ENCODE peak calls at places on chromosome 7, in nine cellular contexts. K, V, S, R, E, Z, D, U and H are unnamed samples.

GRCh38 chr7:83130191-83130590 is 32.5 kb downstream of the PCLO start:
- DNase-seq in V (no peak), D (no peak), R (no peak), Z (no peak), S (no peak), K (no peak), U (no peak), E (no peak), H (no peak)

GRCh38 chr7:70679666-70680065 is 452.3 kb upstream of the GALNT17 start:
- DNase-seq in K (no peak), Z (no peak), V (no peak), S (no peak), D (no peak), U (no peak), R (no peak), E (no peak), H (no peak)

GRCh38 chr7:134820778-134821177 is 41.3 kb downstream of the CALD1 start:
- DNase-seq in D (no peak), R (no peak), Z (no peak), U (no peak), E (no peak), S (no peak), K (no peak), V (no peak), H (no peak)

GRCh38 chr7:35908305-35909223 is 107.7 kb downstream of the SEPTIN7 start:
- DNase-seq in E (no peak), U (no peak), V (no peak), S (peak), R (no peak), K (no peak), D (no peak), Z (peak), H (no peak)

GRCh38 chr7:15561840-15562239 is at the start of gene AGMO:
- DNase-seq in Z (peak), U (peak), V (no peak), D (no peak), K (no peak), R (no peak), S (no peak), E (peak), H (peak)

GRCh38 chr7:95725170-95725569 is 47.2 kb upstream of the DYNC1I1 start:
- DNase-seq in D (no peak), R (no peak), Z (no peak), S (peak), U (no peak), K (no peak), E (no peak), V (no peak), H (peak)

GRCh38 chr7:1520574-1521234 is 9.8 kb upstream of the MAFK start:
- DNase-seq in K (no peak), S (no peak), V (peak), R (no peak), Z (no peak), D (no peak), U (peak), E (no peak), H (peak)

GRCh38 chr7:16431646-16432424 is 10.5 kb upstream of the CRPPA start:
- DNase-seq in R (no peak), K (peak), V (peak), E (peak), S (peak), D (peak), U (peak), Z (no peak), H (peak)

GRCh38 chr7:35258125-35258890 is 4.4 kb upstream of the TBX20 start:
- DNase-seq in R (no peak), U (no peak), E (no peak), Z (no peak), K (no peak), V (no peak), D (no peak), S (no peak), H (no peak)

GRCh38 chr7:22751341-22751740 is 24.3 kb downstream of the IL6 start:
- DNase-seq in R (no peak), D (no peak), V (no peak), U (no peak), E (no peak), S (no peak), K (no peak), Z (no peak), H (no peak)

GRCh38 chr7:143240323-143241168 is 18.7 kb downstream of the TAS2R40 start:
- DNase-seq in U (peak), D (peak), E (peak), S (peak), V (peak), R (no peak), K (peak), Z (peak), H (peak)

GRCh38 chr7:44322631-44323363 is 2.6 kb downstream of the CAMK2B start:
- DNase-seq in S (no peak), V (no peak), U (no peak), E (no peak), D (peak), R (no peak), Z (no peak), K (no peak), H (no peak)

GRCh38 chr7:10889266-10889898 is 84.3 kb upstream of the PHF14 start:
- DNase-seq in Z (no peak), E (peak), U (peak), S (peak), K (peak), D (peak), R (peak), V (peak), H (peak)

GRCh38 chr7:138538518-138538917 is 78.5 kb downstream of the TRIM24 start:
- DNase-seq in Z (no peak), D (no peak), R (no peak), K (no peak), S (no peak), U (no peak), E (no peak), V (no peak), H (peak)

GRCh38 chr7:15323545-15323944 is 238.3 kb downstream of the AGMO start:
- DNase-seq in E (no peak), D (no peak), K (no peak), U (no peak), S (no peak), R (no peak), V (no peak), Z (peak), H (no peak)

GRCh38 chr7:39949980-39950472 is at the start of gene CDK13:
- DNase-seq in R (no peak), K (peak), V (peak), E (peak), S (peak), U (peak), D (peak), Z (peak), H (peak)

GRCh38 chr7:867406-868188 is 8.8 kb upstream of the GET4 start:
- DNase-seq in D (no peak), U (no peak), Z (peak), S (no peak), E (peak), K (peak), R (no peak), V (no peak), H (peak)

GRCh38 chr7:12570148-12570528 is 382 bp upstream of the SCIN start:
- DNase-seq in K (peak), R (no peak), U (no peak), Z (no peak), E (peak), V (no peak), D (peak), S (peak), H (no peak)

GRCh38 chr7:112723416-112723815 is 66.8 kb downstream of the TMEM168 start:
- DNase-seq in E (no peak), K (no peak), Z (no peak), V (no peak), U (no peak), D (no peak), S (no peak), R (no peak), H (no peak)

GRCh38 chr7:17015575-17015974 is 133.8 kb upstream of the AGR3 start:
- DNase-seq in S (no peak), V (no peak), Z (no peak), E (no peak), D (no peak), U (peak), R (no peak), K (no peak), H (no peak)

GRCh38 chr7:131723926-131724325 is 167.5 kb upstream of the PODXL start:
- DNase-seq in S (no peak), E (no peak), U (peak), V (no peak), K (no peak), D (no peak), R (no peak), Z (no peak), H (no peak)

GRCh38 chr7:134388336-134389019 is 70.4 kb downstream of the AKR1B1 start:
- DNase-seq in Z (no peak), D (no peak), R (no peak), K (no peak), V (no peak), S (no peak), U (no peak), E (no peak), H (no peak)

GRCh38 chr7:87671-88070 is 104.7 kb upstream of the FAM20C start:
- DNase-seq in K (no peak), Z (peak), U (no peak), D (no peak), E (no peak), V (no peak), R (no peak), S (no peak), H (no peak)

GRCh38 chr7:5689118-5689517 is 92.3 kb downstream of the RNF216 start:
- DNase-seq in Z (no peak), R (no peak), D (no peak), K (no peak), V (no peak), E (no peak), S (no peak), U (no peak), H (no peak)

GRCh38 chr7:140447841-140448240 is 31.5 kb downstream of the MKRN1 start:
- DNase-seq in S (no peak), U (no peak), E (no peak), K (no peak), V (no peak), R (no peak), D (no peak), Z (peak), H (no peak)

GRCh38 chr7:20561466-20561865 is 54.0 kb upstream of the ABCB5 start:
- DNase-seq in K (no peak), R (no peak), V (no peak), S (no peak), D (no peak), U (peak), E (no peak), Z (no peak), H (peak)

GRCh38 chr7:46934198-46934825 is 647.6 kb downstream of the TNS3 start:
- DNase-seq in E (no peak), S (no peak), V (no peak), Z (no peak), K (no peak), D (no peak), U (no peak), R (no peak), H (no peak)

GRCh38 chr7:35420657-35421056 is 166.8 kb upstream of the TBX20 start:
- DNase-seq in R (no peak), D (no peak), S (no peak), K (no peak), V (no peak), E (no peak), Z (no peak), U (no peak), H (peak)

GRCh38 chr7:126488043-126488442 is 764.7 kb downstream of the GRM8 start:
- DNase-seq in E (no peak), S (no peak), Z (no peak), V (no peak), U (no peak), D (no peak), R (no peak), K (no peak), H (no peak)

GRCh38 chr7:17406756-17407155 is 108.3 kb downstream of the AHR start:
- DNase-seq in R (no peak), D (no peak), Z (no peak), S (no peak), E (no peak), V (no peak), U (no peak), K (no peak), H (no peak)

GRCh38 chr7:4134631-4135030 is 547.5 kb upstream of the FOXK1 start:
- DNase-seq in S (no peak), V (no peak), R (no peak), Z (peak), U (peak), D (no peak), E (no peak), K (no peak), H (no peak)

GRCh38 chr7:66281678-66282593 is 76.8 kb downstream of the TPST1 start:
- DNase-seq in K (no peak), V (peak), S (no peak), D (no peak), Z (peak), U (peak), R (no peak), E (no peak), H (peak)

GRCh38 chr7:51344406-51344805 is 27.8 kb upstream of the COBL start:
- DNase-seq in K (peak), Z (no peak), V (no peak), S (no peak), U (peak), R (no peak), D (no peak), E (no peak), H (no peak)

GRCh38 chr7:2572101-2572842 is 13.5 kb downstream of the IQCE start:
- DNase-seq in R (no peak), U (no peak), K (peak), Z (no peak), V (peak), D (no peak), E (no peak), S (no peak), H (no peak)

GRCh38 chr7:112779667-112780066 is 10.5 kb downstream of the TMEM168 start:
- DNase-seq in U (no peak), D (no peak), S (no peak), Z (no peak), K (no peak), E (no peak), V (no peak), R (no peak), H (no peak)

DNA sequence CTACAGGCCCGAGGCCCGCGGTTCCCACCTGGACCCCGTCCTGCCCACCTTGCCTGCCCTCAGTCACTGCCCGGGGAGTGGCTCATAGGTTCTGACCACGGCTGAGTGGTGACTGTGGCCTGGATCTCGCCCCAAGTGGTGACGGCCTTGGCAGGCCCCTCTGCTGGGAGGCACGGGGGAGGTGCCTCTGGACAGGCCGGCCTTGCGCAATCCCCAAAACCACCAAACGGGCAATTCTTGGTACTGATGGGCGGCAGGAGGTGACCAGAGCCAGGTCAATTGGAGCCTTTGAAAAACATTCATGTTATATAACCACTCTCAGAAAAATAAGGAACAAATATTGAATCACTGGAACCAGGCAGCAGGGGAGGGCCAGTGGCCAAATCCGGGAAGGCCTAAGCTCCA is 83.4 kb downstream of the PRKAG2 start:
- DNase-seq in U (no peak), D (no peak), E (no peak), V (no peak), K (peak), Z (peak), S (no peak), R (no peak), H (no peak)
- H3K27ac ChIP-seq in U (no peak), D (no peak), E (peak), V (no peak), K (peak), Z (no peak), S (no peak), R (no peak), H (no peak)

DNA sequence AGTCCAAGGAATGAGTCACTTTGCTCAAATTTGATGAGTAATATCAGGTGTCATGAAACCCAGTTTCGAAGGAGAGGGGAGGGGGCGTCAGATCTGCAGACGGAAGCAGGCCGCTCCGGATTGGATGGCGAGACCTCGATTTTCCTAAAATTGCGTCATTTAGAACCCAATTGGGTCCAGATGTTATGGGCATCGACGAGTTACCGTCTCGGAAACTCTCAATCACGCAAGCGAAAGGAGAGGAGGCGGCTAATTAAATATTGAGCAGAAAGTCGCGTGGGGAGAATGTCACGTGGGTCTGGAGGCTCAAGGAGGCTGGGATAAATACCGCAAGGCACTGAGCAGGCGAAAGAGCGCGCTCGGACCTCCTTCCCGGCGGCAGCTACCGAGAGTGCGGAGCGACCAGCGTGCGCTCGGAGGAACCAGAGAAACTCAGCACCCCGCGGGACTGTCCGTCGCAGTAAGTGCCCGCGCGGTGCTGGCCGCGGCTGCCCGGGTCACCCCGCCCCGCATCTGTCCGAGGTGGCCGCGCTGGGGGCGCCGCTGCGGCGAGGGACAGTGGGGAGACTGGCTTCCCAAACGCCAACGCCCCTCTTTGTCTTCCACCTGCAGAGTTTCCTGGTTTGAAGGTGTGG is at the start of gene TAC1:
- DNase-seq in V (no peak), Z (no peak), R (no peak), S (peak), K (no peak), E (no peak), U (no peak), D (peak), H (no peak)
- TF ChIP-seq POLR2AphosphoS5 in V (no peak), Z (no peak), R (peak), S (peak), K (no peak), E (no peak), U (no peak), D (no peak), H (no peak)

GRCh38 chr7:150428671-150429451 is 21.6 kb upstream of the GIMAP8 start:
- DNase-seq in R (no peak), D (no peak), U (no peak), Z (peak), S (peak), E (peak), K (no peak), V (no peak), H (no peak)
- H3K27ac ChIP-seq in R (no peak), D (no peak), U (no peak), Z (no peak), S (no peak), E (peak), K (no peak), V (no peak), H (no peak)

DNA sequence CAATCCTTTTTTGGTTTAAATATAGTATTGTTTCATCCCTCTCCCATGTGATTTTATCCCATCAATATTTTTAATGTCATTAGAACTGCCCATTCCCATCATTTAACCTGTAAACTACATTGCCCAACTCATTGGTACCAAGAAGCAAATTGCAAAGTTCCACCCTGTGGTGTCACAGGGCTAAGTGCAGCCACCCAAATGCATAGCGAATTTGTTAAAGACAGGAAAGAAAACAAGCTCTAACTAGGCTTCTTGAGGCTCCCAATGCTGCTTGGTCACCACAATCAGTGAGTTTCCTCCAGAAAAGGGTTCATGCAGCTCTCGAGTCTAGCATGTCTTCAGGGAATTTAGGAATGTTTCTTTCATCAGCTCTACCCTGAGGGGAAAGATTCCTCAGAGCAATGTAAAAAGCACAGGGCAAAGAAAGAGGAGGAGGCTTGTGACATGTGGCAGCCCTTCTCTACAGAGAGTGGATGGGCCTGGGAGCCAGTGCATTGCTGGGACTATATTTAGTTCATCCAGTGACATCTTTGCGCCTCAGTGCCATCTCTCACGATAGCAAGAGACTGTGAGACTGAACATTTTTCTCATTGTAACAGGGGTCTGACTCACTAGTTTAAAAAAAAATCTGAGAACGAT is 58.1 kb downstream of the CAV1 start:
- DNase-seq in D (no peak), U (no peak), Z (no peak), E (no peak), K (no peak), R (no peak), S (no peak), V (no peak), H (peak)
- TF ChIP-seq POLR2AphosphoS5 in D (no peak), U (no peak), Z (no peak), E (no peak), K (no peak), R (no peak), S (no peak), V (no peak), H (no peak)

DNA sequence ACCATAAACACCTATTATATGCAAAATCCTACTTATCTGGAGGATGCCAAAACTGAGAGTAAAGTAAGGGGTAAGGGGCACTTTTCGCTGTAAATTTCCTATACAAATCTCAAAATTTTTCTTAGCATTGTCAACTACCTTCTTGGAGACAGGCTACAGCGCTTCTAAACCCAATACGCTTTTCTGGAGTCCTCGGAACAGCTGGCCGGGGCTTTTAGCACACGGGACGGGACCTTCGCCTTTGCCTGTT is 10.4 kb downstream of the TWIST1 start:
- DNase-seq in S (no peak), U (no peak), D (no peak), R (no peak), K (no peak), E (no peak), Z (no peak), V (no peak), H (no peak)
- H3K27ac ChIP-seq in S (no peak), U (no peak), D (peak), R (no peak), K (no peak), E (no peak), Z (no peak), V (no peak), H (no peak)

GRCh38 chr7:48035301-48035966 is at the start of gene C7orf57:
- DNase-seq in D (peak), Z (peak), E (peak), K (peak), R (peak), S (peak), V (peak), U (peak), H (peak)
- TF ChIP-seq POLR2AphosphoS5 in D (no peak), Z (no peak), E (no peak), K (no peak), R (no peak), S (no peak), V (no peak), U (no peak), H (no peak)

GRCh38 chr7:28725911-28726310 is 232.2 kb downstream of the TRIL start:
- DNase-seq in Z (no peak), R (no peak), D (no peak), K (no peak), S (no peak), V (no peak), U (no peak), E (no peak), H (no peak)

GRCh38 chr7:28724563-28724962 is 233.6 kb downstream of the TRIL start:
- DNase-seq in V (no peak), E (no peak), Z (no peak), S (no peak), K (no peak), R (no peak), D (no peak), U (no peak), H (no peak)

GRCh38 chr7:28725045-28725630 is 233.0 kb downstream of the TRIL start:
- DNase-seq in D (no peak), R (no peak), Z (no peak), E (no peak), U (no peak), K (no peak), S (no peak), V (no peak), H (no peak)

GRCh38 chr7:28723336-28723735 is 234.8 kb downstream of the TRIL start:
- DNase-seq in E (no peak), R (no peak), K (no peak), D (no peak), Z (no peak), U (no peak), V (no peak), S (no peak), H (no peak)

GRCh38 chr7:28722684-28723083 is 235.4 kb downstream of the TRIL start:
- DNase-seq in K (no peak), E (no peak), V (no peak), U (no peak), D (no peak), R (no peak), S (no peak), Z (no peak), H (no peak)
- H3K27ac ChIP-seq in K (no peak), E (no peak), V (no peak), U (no peak), D (no peak), R (no peak), S (no peak), Z (no peak), H (no peak)